ENCODE peak calls at places on chromosomes 1 and 21, in six cellular contexts. Z, S, P, L, U and G are unnamed samples.

GRCh38 chr1:16115468-16116363 is 40.2 kb downstream of the EPHA2 start:
- DNase-seq in Z (peak), S (no peak), P (peak), L (no peak), U (no peak), G (no peak)

GRCh38 chr1:157377216-157377821 is 175.0 kb downstream of the FCRL5 start:
- DNase-seq in Z (peak), S (no peak), P (peak), L (peak), U (no peak), G (no peak)

GRCh38 chr1:204296431-204296988 is 63.2 kb downstream of the PLEKHA6 start:
- DNase-seq in Z (no peak), S (no peak), P (no peak), L (peak), U (no peak), G (no peak)

GRCh38 chr1:46523556-46524443 is 27.6 kb downstream of the KNCN start:
- DNase-seq in Z (no peak), S (no peak), P (no peak), L (no peak), U (no peak), G (no peak)

GRCh38 chr21:23887709-23888303 is 1719.5 kb downstream of the MRPL39 start:
- DNase-seq in Z (no peak), S (no peak), P (no peak), L (no peak), U (no peak), G (no peak)

GRCh38 chr1:187270256-187270655 is 441.5 kb downstream of the PLA2G4A start:
- DNase-seq in Z (no peak), S (no peak), P (no peak), L (no peak), U (no peak), G (no peak)

GRCh38 chr1:18955442-18956188 is 861 bp downstream of the IFFO2 start:
- DNase-seq in Z (peak), S (peak), P (no peak), L (no peak), U (no peak), G (no peak)

GRCh38 chr1:11719313-11720032 is 16.5 kb upstream of the AGTRAP start:
- DNase-seq in Z (peak), S (peak), P (no peak), L (no peak), U (no peak), G (peak)

GRCh38 chr1:67170751-67171573 is 4.7 kb downstream of the IL23R start:
- DNase-seq in Z (no peak), S (no peak), P (no peak), L (no peak), U (no peak), G (no peak)

GRCh38 chr1:27727126-27727525 is 1.4 kb downstream of the FAM76A start:
- DNase-seq in Z (no peak), S (no peak), P (no peak), L (no peak), U (no peak), G (no peak)

GRCh38 chr1:216461466-216461865 is 38.2 kb upstream of the USH2A start:
- DNase-seq in Z (no peak), S (no peak), P (no peak), L (no peak), U (no peak), G (no peak)

GRCh38 chr1:162179121-162179520 is 109.6 kb downstream of the NOS1AP start:
- DNase-seq in Z (no peak), S (no peak), P (no peak), L (no peak), U (no peak), G (no peak)

GRCh38 chr1:161061419-161061818 is 8.3 kb downstream of the ARHGAP30 start:
- DNase-seq in Z (no peak), S (no peak), P (no peak), L (no peak), U (no peak), G (no peak)

GRCh38 chr21:45280969-45281368 is 6.7 kb downstream of the POFUT2 start:
- DNase-seq in Z (no peak), S (no peak), P (no peak), L (no peak), U (no peak), G (no peak)

GRCh38 chr1:13730751-13731482 is 30.9 kb downstream of the PRDM2 start:
- DNase-seq in Z (no peak), S (peak), P (no peak), L (no peak), U (peak), G (peak)

GRCh38 chr1:26965213-26965612 is 4.9 kb upstream of the KDF1 start:
- DNase-seq in Z (no peak), S (no peak), P (no peak), L (no peak), U (no peak), G (no peak)

GRCh38 chr1:161721738-161722343 is 497 bp downstream of the FCRLB start:
- DNase-seq in Z (peak), S (no peak), P (no peak), L (no peak), U (no peak), G (no peak)

GRCh38 chr1:43547538-43548072 is 16.9 kb downstream of the PTPRF start:
- DNase-seq in Z (no peak), S (no peak), P (no peak), L (no peak), U (no peak), G (no peak)

GRCh38 chr1:151741516-151741915 is 20.2 kb downstream of the RIIAD1 start:
- DNase-seq in Z (no peak), S (no peak), P (no peak), L (no peak), U (no peak), G (no peak)

GRCh38 chr21:41065539-41065938 is 102.4 kb upstream of the BACE2 start:
- DNase-seq in Z (no peak), S (no peak), P (no peak), L (no peak), U (no peak), G (no peak)

GRCh38 chr1:183533617-183534174 is 56.6 kb downstream of the NCF2 start:
- DNase-seq in Z (no peak), S (no peak), P (no peak), L (no peak), U (no peak), G (no peak)

DNA sequence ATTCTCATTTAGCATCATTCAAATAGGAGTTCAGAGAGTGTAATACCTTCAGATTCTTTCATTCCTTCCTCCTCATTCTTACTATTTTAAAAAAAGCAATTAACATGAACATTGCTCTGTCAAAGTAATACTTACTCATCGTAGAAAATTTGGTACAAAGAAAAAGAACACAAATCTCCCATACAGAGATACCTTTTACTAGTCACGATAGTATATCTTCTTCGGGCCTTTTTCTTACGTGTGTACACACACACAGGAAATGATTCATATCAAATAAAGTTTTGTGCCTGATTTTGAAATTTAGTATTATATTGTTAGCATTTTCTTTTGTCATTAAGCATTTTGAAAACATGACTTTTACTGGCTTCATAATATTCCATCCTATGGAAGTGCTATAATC is 52.9 kb downstream of the NCF2 start:
- DNase-seq in Z (no peak), S (no peak), P (no peak), L (no peak), U (no peak), G (no peak)
- TF ChIP-seq TAF1 in Z (no peak), S (no peak), P (no peak), L (no peak), U (no peak), G (no peak)

GRCh38 chr1:59738152-59738551 is 76.6 kb upstream of the HOOK1 start:
- DNase-seq in Z (no peak), S (no peak), P (no peak), L (peak), U (no peak), G (no peak)
- TF ChIP-seq POLR2AphosphoS5 in Z (no peak), S (no peak), P (no peak), L (no peak), U (no peak), G (no peak)

GRCh38 chr1:22218618-22219250 is 75.8 kb upstream of the WNT4 start:
- DNase-seq in Z (no peak), S (no peak), P (no peak), L (no peak), U (no peak), G (no peak)

GRCh38 chr1:22221233-22221780 is 78.4 kb upstream of the WNT4 start:
- DNase-seq in Z (no peak), S (no peak), P (no peak), L (no peak), U (no peak), G (no peak)

GRCh38 chr1:22223176-22223575 is 80.3 kb upstream of the WNT4 start:
- DNase-seq in Z (no peak), S (no peak), P (no peak), L (no peak), U (no peak), G (no peak)

GRCh38 chr1:22216210-22216883 is 73.5 kb upstream of the WNT4 start:
- DNase-seq in Z (no peak), S (no peak), P (no peak), L (no peak), U (no peak), G (no peak)

DNA sequence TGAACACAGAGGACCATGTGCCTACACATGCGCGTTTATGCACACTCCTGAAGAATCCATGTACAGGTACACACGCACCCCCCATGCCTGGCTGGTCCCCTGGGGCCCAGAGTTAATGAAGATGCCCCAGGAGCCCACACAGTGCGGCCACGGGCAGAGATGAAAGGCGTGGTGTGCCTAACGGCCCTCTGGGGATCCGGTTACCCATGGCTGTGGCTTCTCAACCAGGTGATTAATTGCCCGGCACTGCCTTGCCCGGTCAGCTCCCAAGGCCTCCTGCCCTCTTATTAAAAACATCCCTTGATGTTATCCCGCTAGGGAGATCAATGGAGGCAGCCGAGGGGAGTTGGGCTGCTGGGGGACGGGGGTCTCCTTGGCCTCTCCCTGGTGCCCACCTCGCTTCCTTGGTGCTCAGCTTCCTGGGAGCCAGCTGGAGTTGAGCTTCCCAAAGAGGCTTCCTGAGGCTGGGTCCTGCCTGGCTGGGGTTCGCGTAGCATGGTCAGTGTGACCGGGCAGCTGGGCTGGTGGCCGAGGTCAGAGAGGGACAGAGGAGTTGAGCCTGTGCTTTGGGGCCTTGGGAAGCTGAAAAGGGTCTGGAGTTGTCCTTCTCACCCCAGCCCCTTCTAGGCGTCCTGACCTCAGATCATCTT is 75.0 kb upstream of the WNT4 start:
- DNase-seq in Z (no peak), S (no peak), P (no peak), L (no peak), U (no peak), G (no peak)
- TF ChIP-seq POLR2A in Z (no peak), S (no peak), P (no peak), L (no peak), U (no peak), G (no peak)

GRCh38 chr1:40232444-40232843 is 15.3 kb upstream of the TMCO2 start:
- DNase-seq in Z (no peak), S (peak), P (no peak), L (no peak), U (peak), G (peak)
- TF ChIP-seq TAF1 in Z (no peak), S (no peak), P (no peak), L (no peak), U (no peak), G (no peak)

GRCh38 chr1:920008-920407 is 3.7 kb upstream of the SAMD11 start:
- DNase-seq in Z (no peak), S (no peak), P (no peak), L (no peak), U (no peak), G (no peak)

GRCh38 chr1:919271-919872 is 4.4 kb upstream of the SAMD11 start:
- DNase-seq in Z (no peak), S (no peak), P (no peak), L (no peak), U (no peak), G (no peak)

GRCh38 chr1:920506-920905 is 3.2 kb upstream of the SAMD11 start:
- DNase-seq in Z (no peak), S (no peak), P (no peak), L (no peak), U (no peak), G (no peak)

GRCh38 chr1:923131-923990 is at the start of gene SAMD11:
- DNase-seq in Z (peak), S (no peak), P (no peak), L (peak), U (no peak), G (no peak)

DNA sequence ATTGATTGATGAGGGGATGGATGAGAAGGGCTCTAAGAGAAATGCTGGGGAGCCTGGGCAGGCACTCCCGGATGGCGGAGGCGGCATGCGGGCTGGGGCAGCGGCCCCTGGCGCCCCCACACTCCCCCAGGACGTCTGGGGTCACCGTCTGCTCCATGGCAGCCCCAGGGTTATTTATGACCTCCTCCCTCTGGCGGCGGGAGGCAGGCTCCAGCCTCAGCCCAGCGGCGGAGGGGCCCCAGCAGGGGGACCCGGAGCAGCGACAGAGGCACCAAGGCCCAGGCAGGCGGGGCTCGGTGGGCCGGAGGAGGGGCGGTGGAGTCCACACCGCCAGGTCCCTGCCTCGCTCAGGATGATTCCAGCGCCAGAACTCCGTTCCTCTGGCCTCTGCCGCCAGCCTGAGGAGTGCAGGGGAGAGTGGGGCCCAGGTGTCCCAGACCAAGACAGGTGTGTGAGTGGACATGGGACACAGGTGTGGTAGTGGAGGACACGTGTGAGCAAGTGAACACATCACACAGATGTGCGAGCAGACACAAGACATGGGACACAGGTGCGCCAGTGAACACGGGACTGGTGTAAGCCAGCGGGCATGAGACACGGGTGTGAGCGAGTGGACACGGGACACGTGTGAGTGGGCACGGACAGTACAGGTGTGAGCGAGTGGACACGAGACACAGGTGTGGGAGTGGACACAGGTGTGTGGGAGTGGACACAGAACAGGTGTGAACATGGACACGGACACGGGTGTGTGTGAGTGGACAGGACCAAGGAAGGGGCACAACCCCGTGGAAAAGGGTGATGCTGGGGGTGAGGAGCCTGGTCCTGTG is 2.5 kb upstream of the SAMD11 start:
- DNase-seq in Z (peak), S (no peak), P (peak), L (peak), U (no peak), G (no peak)
- TF ChIP-seq POLR2AphosphoS5 in Z (no peak), S (no peak), P (no peak), L (no peak), U (no peak), G (no peak)

GRCh38 chr1:53541761-53542550 is 82.8 kb downstream of the DMRTB1 start:
- DNase-seq in Z (peak), S (no peak), P (no peak), L (no peak), U (no peak), G (no peak)
- TF ChIP-seq POLR2A in Z (no peak), S (no peak), P (no peak), L (no peak), U (no peak), G (no peak)